ENCODE peak calls at places on chromosomes 13 and 19, in five cellular contexts. H is transverse colon, I is psoas muscle, M is cardiac muscle cell, C is epithelial cell of esophagus. N is an unnamed sample.

GRCh38 chr19:571127-571974 is 1.0 kb upstream of the BSG start:
- DNase-seq in C (peak), H (peak), I (no peak), M (peak), N (no peak)

GRCh38 chr19:17078920-17079709 is 3.5 kb downstream of the MYO9B start:
- DNase-seq in I (no peak), H (no peak), M (peak), C (no peak), N (no peak)

GRCh38 chr19:3266792-3267469 is 42.5 kb downstream of the CELF5 start:
- DNase-seq in M (no peak), I (no peak), C (no peak), H (no peak), N (no peak)

GRCh38 chr19:27765912-27766725 is 1446.8 kb downstream of the UQCRFS1 start:
- DNase-seq in M (no peak), C (no peak), H (no peak), I (no peak), N (no peak)

GRCh38 chr13:95779522-95779921 is 102.6 kb downstream of the DNAJC3 start:
- DNase-seq in H (no peak), I (no peak), M (no peak), C (no peak), N (no peak)

GRCh38 chr13:79662882-79663281 is 181.9 kb downstream of the NDFIP2 start:
- DNase-seq in C (no peak), I (peak), H (peak), M (peak), N (no peak)

GRCh38 chr19:50725932-50726230 is 2.7 kb downstream of the CLEC11A start:
- DNase-seq in M (no peak), I (no peak), H (no peak), C (no peak), N (no peak)

GRCh38 chr13:109271991-109272454 is 514.4 kb downstream of the IRS2 start:
- DNase-seq in C (peak), M (no peak), H (no peak), I (no peak), N (no peak)

GRCh38 chr19:13984875-13985741 is 21.0 kb downstream of the RFX1 start:
- DNase-seq in C (no peak), M (no peak), H (no peak), I (no peak), N (no peak)

GRCh38 chr13:51122868-51123267 is 11.8 kb upstream of the C13orf42 start:
- DNase-seq in C (no peak), M (no peak), I (no peak), H (no peak), N (no peak)

GRCh38 chr19:11737964-11738745 is 591 bp downstream of the ZNF823 start:
- DNase-seq in M (peak), C (peak), H (peak), I (peak), N (peak)

GRCh38 chr13:30257433-30258099 is 49.8 kb downstream of the KATNAL1 start:
- DNase-seq in M (no peak), H (no peak), I (no peak), C (no peak), N (peak)

DNA sequence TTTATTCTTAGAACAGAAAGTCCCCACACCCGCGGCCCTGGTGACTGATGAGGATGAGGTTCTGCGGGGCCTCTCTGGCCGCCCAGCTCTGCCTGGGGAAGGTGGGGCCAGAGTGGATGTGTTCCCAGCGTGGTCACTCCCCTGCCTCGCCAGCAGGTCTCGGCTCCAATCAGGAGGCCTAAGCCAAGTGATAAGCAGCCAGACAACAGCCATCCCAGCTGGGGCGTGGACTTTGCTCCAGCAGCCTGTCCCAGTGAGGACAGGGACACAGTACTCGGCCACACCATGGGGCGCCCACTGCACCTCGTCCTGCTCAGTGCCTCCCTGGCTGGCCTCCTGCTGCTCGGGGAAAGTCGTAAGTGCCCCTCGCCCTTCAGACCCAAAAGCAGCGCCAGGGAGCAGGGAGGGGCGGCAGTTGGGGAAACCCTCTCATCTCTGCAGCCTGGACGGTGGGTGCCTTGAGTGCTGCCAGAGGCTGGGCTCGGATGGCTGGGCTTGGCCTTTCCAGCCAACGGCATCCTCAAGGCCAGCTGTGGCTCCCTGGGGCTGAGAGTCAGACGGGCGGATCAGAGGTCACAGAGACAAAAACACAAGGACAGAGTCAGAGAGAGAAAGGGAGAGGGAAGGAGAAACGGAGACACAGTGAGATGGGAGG is at the start of gene F10:
- DNase-seq in M (peak), H (peak), I (peak), C (no peak), N (peak)
- H3K4me3 ChIP-seq in M (no peak), H (peak), I (peak), C (no peak), N (peak)

GRCh38 chr13:107141767-107142166 is 573.8 kb upstream of the ARGLU1 start:
- DNase-seq in H (no peak), M (no peak), C (no peak), I (no peak), N (no peak)
- H3K4me3 ChIP-seq in H (no peak), M (no peak), C (no peak), I (no peak), N (no peak)

GRCh38 chr19:21474671-21475181 is 30.7 kb upstream of the ZNF429 start:
- DNase-seq in C (peak), H (peak), M (peak), I (peak), N (peak)
- H3K4me3 ChIP-seq in C (peak), H (peak), M (peak), I (peak), N (peak)

DNA sequence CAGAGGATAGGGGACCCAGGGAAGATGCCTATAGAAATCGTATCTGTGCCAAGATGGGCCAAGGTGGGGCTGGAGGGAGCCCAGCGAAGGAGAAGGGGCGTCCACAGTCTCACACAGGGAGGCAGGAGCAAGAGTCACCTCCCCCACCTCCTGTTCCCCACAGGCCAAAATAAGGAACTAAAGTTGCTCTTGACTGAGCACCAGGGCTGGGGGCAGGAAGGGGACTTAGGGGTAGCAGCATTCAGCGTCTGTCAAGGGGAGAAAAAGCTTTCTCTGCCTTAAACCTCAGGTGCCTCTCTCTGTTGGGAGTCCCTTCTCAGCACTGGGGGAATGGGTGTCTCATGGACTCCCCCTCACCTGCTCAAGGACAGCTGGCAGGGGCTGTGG is 404 bp downstream of the CD79A start:
- DNase-seq in H (peak), I (no peak), C (no peak), M (no peak), N (no peak)
- H3K4me3 ChIP-seq in H (peak), I (no peak), C (no peak), M (no peak), N (no peak)

GRCh38 chr19:47471733-47472457 is at the start of gene SLC8A2:
- DNase-seq in H (peak), I (peak), M (peak), C (peak), N (peak)

GRCh38 chr19:47473336-47473735 is 1.6 kb upstream of the SLC8A2 start:
- DNase-seq in M (no peak), C (no peak), I (peak), H (no peak), N (no peak)

GRCh38 chr19:47470447-47471195 is 1.1 kb downstream of the SLC8A2 start:
- DNase-seq in H (no peak), C (no peak), M (no peak), I (peak), N (no peak)

GRCh38 chr19:47469719-47470118 is 2.0 kb downstream of the SLC8A2 start:
- DNase-seq in I (peak), M (no peak), C (no peak), H (no peak), N (no peak)

DNA sequence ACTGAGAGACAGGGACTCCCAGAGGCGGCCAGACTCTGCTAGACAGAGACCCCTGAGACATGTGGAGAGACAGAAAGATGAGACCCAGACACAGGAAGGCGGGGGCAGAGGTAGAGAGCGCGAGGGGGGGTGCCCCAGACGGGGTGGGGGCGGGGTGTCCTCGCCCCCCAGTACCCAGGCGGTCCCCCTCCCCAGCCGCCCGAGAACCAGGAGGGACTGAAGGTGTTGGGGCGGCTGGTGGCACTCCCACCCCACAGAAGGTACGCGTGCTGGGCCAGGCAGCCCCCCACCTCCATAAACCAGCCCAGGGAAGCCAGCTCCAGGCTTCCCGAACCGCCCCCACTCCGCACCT is 336 bp downstream of the SLC8A2 start:
- DNase-seq in I (peak), H (no peak), M (no peak), C (no peak), N (no peak)
- H3K4me3 ChIP-seq in I (no peak), H (peak), M (peak), C (no peak), N (no peak)